ENCODE peak calls at places on chromosome 21, in nine cellular contexts. O is progenitor cell of endocrine pancreas; Y is NAMALWA; A is SJSA1; R is activated CD8-positive, alpha-beta T cell treated with anti-CD3 and anti-CD28 coated beads, Interleukin-2, amount 10 ng/mL, durations not matched to agents 7 days and 5 days; D is CD8-positive, alpha-beta T cell; G is tibial artery; S is stimulated activated CD8-positive, alpha-beta memory T cell treated with anti-CD3 and anti-CD28 coated beads, Interleukin-4, amount 100 ng/mL, for 1 hour; X is BE2C. U is an unnamed sample.

GRCh38 chr21:17612023-17612564 is 607 bp downstream of the BTG3 start:
- DNase-seq in O (peak), X (peak), G (peak), D (peak), Y (peak), S (no peak), A (peak), R (no peak), U (no peak)

GRCh38 chr21:45366931-45367401 is 38.0 kb upstream of the COL18A1 start:
- DNase-seq in G (peak), X (peak), D (no peak), R (no peak), A (peak), O (no peak), Y (no peak), S (no peak), U (no peak)

GRCh38 chr21:44872568-44873355 is 728 bp downstream of the PTTG1IP start:
- DNase-seq in R (peak), A (peak), G (peak), D (no peak), X (no peak), S (no peak), Y (peak), O (peak), U (no peak)

GRCh38 chr21:31682625-31683024 is 23.1 kb downstream of the SOD1 start:
- DNase-seq in G (no peak), D (no peak), X (no peak), S (no peak), Y (no peak), R (no peak), O (no peak), A (no peak), U (no peak)

GRCh38 chr21:27423906-27424595 is 457.2 kb upstream of the ADAMTS5 start:
- DNase-seq in X (no peak), R (no peak), A (no peak), O (no peak), D (no peak), Y (no peak), G (no peak), S (no peak), U (no peak)

GRCh38 chr21:41536827-41537103 is 28.8 kb upstream of the TMPRSS2 start:
- DNase-seq in Y (no peak), O (no peak), R (no peak), S (no peak), G (no peak), A (no peak), X (no peak), D (no peak), U (no peak)

GRCh38 chr21:41029573-41029972 is 138.4 kb upstream of the BACE2 start:
- DNase-seq in O (no peak), G (no peak), Y (no peak), S (no peak), A (no peak), R (no peak), X (no peak), D (no peak), U (no peak)

GRCh38 chr21:39022901-39023693 is 160.2 kb downstream of the PSMG1 start:
- DNase-seq in R (no peak), G (peak), Y (no peak), A (no peak), O (no peak), D (no peak), X (no peak), S (no peak), U (no peak)

GRCh38 chr21:31282095-31282709 is 61.9 kb downstream of the TIAM1 start:
- DNase-seq in G (no peak), Y (no peak), D (no peak), O (no peak), A (peak), X (no peak), S (no peak), R (no peak), U (no peak)

U was measured in CD4-positive, alpha-beta memory T cell.